ENCODE peak calls at places on chromosomes 2 and 18, in four cellular contexts. D, L, E and K are unnamed samples.
A peak's percentile ranks its signal among the peaks of the same experiment; 100 is the strongest.

GRCh38 chr2:25521665-25522387 is 151.6 kb downstream of the DTNB start:
- DNase-seq in D (peak; percentile 90), L (peak; percentile 42), E (peak; percentile 72), K (no peak)

GRCh38 chr2:120892967-120893667 is 157.4 kb downstream of the GLI2 start:
- DNase-seq in D (no peak), L (no peak), E (no peak), K (no peak)

GRCh38 chr2:109402980-109403840 is 210.6 kb downstream of the SEPTIN10 start:
- DNase-seq in D (no peak), L (no peak), E (no peak), K (no peak)

GRCh38 chr2:239574054-239574433 is 173.2 kb upstream of the HDAC4 start:
- DNase-seq in D (no peak), L (no peak), E (no peak), K (no peak)

GRCh38 chr2:168159754-168160585 is 87.4 kb downstream of the STK39 start:
- DNase-seq in D (no peak), L (no peak), E (no peak), K (no peak)

GRCh38 chr2:59254279-59254678 is 1013.2 kb upstream of the FANCL start:
- DNase-seq in D (no peak), L (no peak), E (no peak), K (no peak)

GRCh38 chr2:173451137-173451536 is 96.5 kb downstream of the CDCA7 start:
- DNase-seq in D (no peak), L (no peak), E (no peak), K (no peak)

GRCh38 chr18:62262050-62262449 is 63.1 kb upstream of the TNFRSF11A start:
- DNase-seq in D (no peak), L (no peak), E (no peak), K (no peak)

GRCh38 chr2:15363734-15364133 is 197.4 kb downstream of the NBAS start:
- DNase-seq in D (no peak), L (no peak), E (no peak), K (no peak)

GRCh38 chr2:55010149-55010591 is 40.1 kb downstream of the RTN4 start:
- DNase-seq in D (peak; percentile 60), L (no peak), E (no peak), K (no peak)

GRCh38 chr2:215750763-215751162 is 262.6 kb downstream of the MREG start:
- DNase-seq in D (no peak), L (no peak), E (no peak), K (no peak)

GRCh38 chr2:189363559-189363958 is 77.7 kb upstream of the WDR75 start:
- DNase-seq in D (no peak), L (no peak), E (peak; percentile 44), K (no peak)

GRCh38 chr2:2192385-2192957 is 138.6 kb downstream of the MYT1L start:
- DNase-seq in D (no peak), L (no peak), E (no peak), K (no peak)
- TF ChIP-seq HDAC6 in D (no peak), L (no peak), E (no peak), K (no peak)

GRCh38 chr2:96536445-96537065 is at the start of gene ARID5A:
- DNase-seq in D (peak; percentile 44), L (peak; percentile 96), E (peak; percentile 87), K (peak; percentile 89)

GRCh38 chr2:96537734-96538486 is 1.4 kb downstream of the ARID5A start:
- DNase-seq in D (no peak), L (no peak), E (no peak), K (no peak)

GRCh38 chr2:96538487-96539214 is 2.1 kb downstream of the ARID5A start:
- DNase-seq in D (peak; percentile 31), L (no peak), E (peak; percentile 74), K (peak; percentile 88)

GRCh38 chr2:96535331-96535730 is 1.2 kb upstream of the ARID5A start:
- DNase-seq in D (no peak), L (no peak), E (no peak), K (no peak)

GRCh38 chr2:96537066-96537733 is 648 bp downstream of the ARID5A start:
- DNase-seq in D (peak; percentile 66), L (peak; percentile 46), E (no peak), K (no peak)
- H3K4me1 ChIP-seq in D (peaks cover 38% of the 10 kb centered on the region), L (peaks cover 5% of the 10 kb centered on the region), E (peaks cover 46% of the 10 kb centered on the region), K (peaks cover 23% of the 10 kb centered on the region)

DNA sequence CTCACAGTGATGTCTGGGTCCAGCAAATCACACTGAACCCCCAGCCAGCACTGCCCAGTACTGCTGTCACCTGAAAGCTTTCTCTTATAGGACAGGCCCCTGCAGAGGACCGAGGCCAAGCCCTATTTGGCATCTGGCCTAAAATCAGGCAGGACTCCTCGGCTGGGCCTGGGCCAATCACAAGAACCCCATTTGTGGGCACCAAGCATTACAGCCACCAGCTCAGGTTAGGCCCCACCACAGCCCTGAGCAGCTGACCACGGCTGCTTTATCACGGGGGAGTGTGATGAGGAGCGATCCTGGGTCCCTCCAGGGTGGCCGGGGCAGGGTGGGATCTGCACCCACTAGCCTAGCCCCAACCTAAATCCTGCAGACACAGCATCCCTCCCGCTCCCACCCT is 8.2 kb downstream of the BIN1 start:
- DNase-seq in D (no peak), L (no peak), E (no peak), K (no peak)
- TF ChIP-seq HDAC6 in D (no peak), L (no peak), E (no peak), K (no peak)

DNA sequence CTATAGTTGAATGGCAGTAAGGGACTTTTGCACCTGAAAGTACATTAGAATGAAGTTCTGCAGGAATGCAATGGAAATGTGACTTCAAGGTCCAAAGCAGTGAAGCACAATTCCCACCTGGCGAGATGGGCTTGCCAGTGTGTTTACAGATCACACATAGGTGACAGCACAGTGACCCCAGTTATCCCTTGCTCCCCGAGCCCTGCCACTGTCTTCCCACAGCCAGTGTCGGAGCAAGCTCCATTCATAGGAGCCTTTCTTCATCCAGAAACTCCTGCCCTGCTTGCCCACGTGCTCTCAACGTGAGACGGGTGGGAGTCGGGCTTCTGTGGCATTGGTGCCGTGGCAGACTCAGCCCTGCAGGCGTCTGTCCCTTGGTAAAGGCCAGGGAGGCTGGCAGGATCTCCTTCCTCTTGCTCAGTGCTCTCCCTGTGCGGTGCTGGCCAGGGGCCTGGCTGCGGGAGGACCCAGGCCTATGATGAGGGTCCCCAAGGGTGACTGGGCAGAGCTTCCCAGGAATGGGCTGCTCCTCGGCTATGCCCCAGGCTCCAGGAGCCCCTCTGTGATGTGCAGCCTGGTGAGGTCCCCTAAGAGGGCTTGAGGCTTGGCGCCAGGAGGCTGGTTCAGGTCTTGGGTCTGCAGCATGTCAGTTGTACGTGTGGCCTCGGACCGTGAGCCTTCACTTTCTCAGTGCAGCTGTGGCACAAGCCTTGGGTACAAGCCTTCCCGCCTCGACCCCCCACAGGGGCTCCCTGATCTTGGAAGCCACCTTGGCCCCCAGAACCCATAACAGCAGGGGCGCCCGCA is 40.2 kb downstream of the SNED1 start:
- DNase-seq in D (no peak), L (no peak), E (no peak), K (no peak)
- H3K4me1 ChIP-seq in D (peaks cover 51% of the 10 kb centered on the region), L (no peaks in the 10 kb centered on the region), E (peaks cover 20% of the 10 kb centered on the region), K (peaks cover 16% of the 10 kb centered on the region)

DNA sequence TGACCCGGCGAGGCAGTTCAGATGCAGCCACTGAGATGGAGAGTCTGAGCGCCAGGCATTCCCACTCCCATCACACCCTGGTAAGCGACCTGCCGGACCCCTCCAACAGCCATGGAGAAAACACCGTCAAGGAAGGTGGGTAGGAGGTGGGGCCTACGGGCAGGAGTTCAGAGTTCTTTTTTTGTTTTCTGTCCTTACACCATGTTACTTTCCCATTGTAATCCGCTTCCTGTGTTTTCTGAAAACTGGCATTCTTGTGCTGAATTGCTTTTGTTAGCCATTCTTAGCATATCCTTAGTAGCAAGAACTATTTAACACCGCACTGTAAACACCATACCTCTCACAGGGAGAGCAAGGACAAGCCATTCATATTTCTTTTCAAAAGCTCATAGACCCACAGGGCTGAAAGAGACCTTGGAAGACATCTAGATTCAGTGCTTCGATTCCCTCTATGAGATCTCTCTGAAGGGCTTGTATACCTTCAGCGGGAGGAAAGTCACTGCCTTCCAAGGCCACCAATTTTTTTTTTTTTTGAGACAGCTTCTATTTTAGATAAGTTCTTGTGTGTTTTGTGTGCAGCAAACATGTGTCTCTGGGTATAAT is 46.3 kb downstream of the UNC80 start:
- DNase-seq in D (no peak), L (no peak), E (no peak), K (no peak)
- TF ChIP-seq HDAC6 in D (no peak), L (no peak), E (no peak), K (no peak)

DNA sequence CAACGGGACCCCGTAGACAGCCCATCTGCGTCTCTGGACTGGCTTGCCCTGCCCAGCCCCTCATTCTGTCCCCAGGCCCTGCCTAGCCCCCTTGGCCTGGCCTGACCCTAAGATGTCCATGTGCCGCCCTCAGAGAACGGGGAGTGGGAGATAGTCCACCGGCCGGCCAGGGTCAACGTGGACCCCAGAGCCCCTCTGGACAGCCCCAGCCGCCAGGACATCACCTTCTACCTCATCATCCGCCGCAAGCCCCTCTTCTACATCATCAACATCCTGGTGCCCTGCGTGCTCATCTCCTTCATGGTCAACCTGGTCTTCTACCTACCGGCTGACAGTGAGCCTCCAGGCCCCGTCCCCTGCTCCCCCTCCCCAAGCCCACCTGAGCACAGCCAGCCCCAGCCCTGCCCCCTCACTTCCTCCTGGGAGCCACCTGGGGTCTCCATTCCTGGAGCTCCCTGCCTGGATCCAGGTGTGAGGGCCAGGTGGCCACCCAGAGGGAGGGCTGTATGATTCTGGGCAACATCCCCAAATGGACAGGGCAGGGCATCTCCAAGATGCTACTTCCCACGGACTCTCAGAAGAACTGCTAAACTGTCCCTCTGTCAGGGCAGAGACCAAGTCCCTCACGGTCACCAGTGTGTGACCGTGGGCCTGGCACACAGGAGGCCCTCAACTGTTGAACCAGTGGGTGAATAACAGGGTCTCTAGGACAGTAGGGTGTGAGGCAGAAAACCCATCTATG is 4.0 kb downstream of the CHRND start:
- DNase-seq in D (no peak), L (no peak), E (no peak), K (no peak)
- H3K4me1 ChIP-seq in D (no peaks in the 10 kb centered on the region), L (no peaks in the 10 kb centered on the region), E (peaks cover 24% of the 10 kb centered on the region), K (no peaks in the 10 kb centered on the region)

DNA sequence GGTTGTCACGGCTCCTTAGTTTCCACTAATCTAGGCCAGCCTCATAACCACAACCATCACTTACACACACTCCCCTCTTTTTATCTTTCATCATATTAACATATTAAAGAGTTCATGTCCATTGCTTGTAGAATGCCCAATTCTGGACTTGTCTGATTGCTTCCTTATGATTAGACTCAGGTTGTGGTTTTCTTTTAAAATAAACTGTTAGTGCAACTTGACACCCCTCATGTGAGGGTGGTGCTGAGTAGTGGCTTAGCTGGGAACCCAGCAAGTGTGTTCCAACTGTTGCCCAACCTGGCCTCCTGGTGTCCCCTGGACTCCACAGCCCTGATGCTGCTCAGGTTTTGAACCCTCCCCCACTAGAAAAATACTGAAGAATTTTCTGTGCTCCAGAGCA is 20.1 kb upstream of the CD207 start:
- DNase-seq in D (no peak), L (no peak), E (no peak), K (no peak)
- TF ChIP-seq HDAC6 in D (no peak), L (no peak), E (no peak), K (no peak)

GRCh38 chr2:218805627-218806026 is 23.7 kb downstream of the CYP27A1 start:
- DNase-seq in D (peak; percentile 27), L (no peak), E (peak; percentile 74), K (no peak)
- H3K4me1 ChIP-seq in D (no peaks in the 10 kb centered on the region), L (no peaks in the 10 kb centered on the region), E (peaks cover 32% of the 10 kb centered on the region), K (peaks cover 4% of the 10 kb centered on the region)

GRCh38 chr2:133849341-133849740 is 281.1 kb upstream of the NCKAP5 start:
- DNase-seq in D (no peak), L (no peak), E (no peak), K (no peak)
- TF ChIP-seq HDAC6 in D (no peak), L (no peak), E (no peak), K (no peak)

GRCh38 chr2:31318360-31319336 is 84.7 kb downstream of the EHD3 start:
- DNase-seq in D (peak; percentile 30), L (no peak), E (no peak), K (no peak)
- H3K4me1 ChIP-seq in D (peaks cover 18% of the 10 kb centered on the region), L (no peaks in the 10 kb centered on the region), E (no peaks in the 10 kb centered on the region), K (peaks cover 2% of the 10 kb centered on the region)